ENCODE peak calls at places on chromosomes 5 and 9, in five cellular contexts. I is uterus, L is Peyer's patch, Q is heart left ventricle, K is psoas muscle. G is an unnamed sample.

GRCh38 chr5:125342938-125343401 is 596.5 kb upstream of the ZNF608 start:
- DNase-seq in I (no peak), L (no peak), Q (no peak), K (no peak), G (no peak)

GRCh38 chr5:82334856-82335255 is 56.7 kb upstream of the RPS23 start:
- DNase-seq in I (no peak), L (no peak), Q (no peak), K (no peak), G (no peak)

GRCh38 chr9:87713278-87713989 is 12.5 kb upstream of the CTSL start:
- DNase-seq in I (peak; percentile 92), L (no peak), Q (peak; percentile 86), K (peak; percentile 93), G (no peak)

GRCh38 chr9:136545065-136545965 is 533 bp downstream of the NOTCH1 start:
- DNase-seq in I (peak; percentile 57), L (peak; percentile 52), Q (no peak), K (no peak), G (peak; percentile 75)

GRCh38 chr9:14677396-14677795 is 15.8 kb downstream of the ZDHHC21 start:
- DNase-seq in I (no peak), L (no peak), Q (no peak), K (no peak), G (no peak)

GRCh38 chr9:14512942-14513341 is 180.3 kb downstream of the ZDHHC21 start:
- DNase-seq in I (no peak), L (no peak), Q (no peak), K (no peak), G (no peak)

GRCh38 chr9:21585756-21586752 is 103.9 kb upstream of the IFNE start:
- DNase-seq in I (no peak), L (no peak), Q (no peak), K (no peak), G (no peak)

GRCh38 chr9:90970603-90971002 is 169.0 kb downstream of the SYK start:
- DNase-seq in I (no peak), L (no peak), Q (no peak), K (no peak), G (no peak)

GRCh38 chr5:132773601-132774355 is 3.3 kb downstream of the SEPTIN8 start:
- DNase-seq in I (no peak), L (no peak), Q (no peak), K (no peak), G (no peak)

GRCh38 chr5:115873392-115873791 is 31.7 kb downstream of the AP3S1 start:
- DNase-seq in I (no peak), L (no peak), Q (no peak), K (no peak), G (no peak)

GRCh38 chr9:20898885-20899554 is 132.4 kb downstream of the HACD4 start:
- DNase-seq in I (no peak), L (no peak), Q (no peak), K (no peak), G (no peak)

GRCh38 chr9:81321551-81321950 is 367.8 kb downstream of the TLE1 start:
- DNase-seq in I (no peak), L (no peak), Q (no peak), K (no peak), G (no peak)

GRCh38 chr5:76443399-76443798 is 40.3 kb downstream of the IQGAP2 start:
- DNase-seq in I (no peak), L (no peak), Q (no peak), K (no peak), G (no peak)

GRCh38 chr5:79843450-79844388 is 147.3 kb downstream of the MTX3 start:
- DNase-seq in I (no peak), L (no peak), Q (no peak), K (no peak), G (no peak)

GRCh38 chr9:35729700-35730485 is 2.1 kb downstream of the TLN1 start:
- DNase-seq in I (no peak), L (peak; percentile 50), Q (peak; percentile 83), K (peak; percentile 73), G (no peak)

GRCh38 chr5:96963267-96963666 is 27.4 kb downstream of the LNPEP start:
- DNase-seq in I (peak; percentile 46), L (peak; percentile 41), Q (no peak), K (peak; percentile 76), G (peak; percentile 30)

GRCh38 chr5:15956622-15957021 is 223.0 kb downstream of the MARCHF11 start:
- DNase-seq in I (no peak), L (no peak), Q (no peak), K (no peak), G (no peak)

GRCh38 chr5:54930736-54931135 is 54.7 kb downstream of the ESM1 start:
- DNase-seq in I (no peak), L (no peak), Q (no peak), K (no peak), G (no peak)

GRCh38 chr9:129266536-129266935 is 88.5 kb upstream of the IER5L start:
- DNase-seq in I (no peak), L (no peak), Q (no peak), K (no peak), G (no peak)

GRCh38 chr5:94102849-94103248 is 361.4 kb upstream of the POU5F2 start:
- DNase-seq in I (no peak), L (no peak), Q (no peak), K (no peak), G (no peak)

GRCh38 chr5:37839441-37840035 is 303 bp downstream of the GDNF start:
- DNase-seq in I (peak; percentile 50), L (no peak), Q (peak; percentile 76), K (peak; percentile 78), G (peak; percentile 7)

GRCh38 chr5:94707359-94707758 is 88.9 kb downstream of the SLF1 start:
- DNase-seq in I (no peak), L (no peak), Q (no peak), K (no peak), G (no peak)

GRCh38 chr5:101678494-101679193 is 617.4 kb downstream of the SLCO4C1 start:
- DNase-seq in I (peak; percentile 16), L (peak; percentile 28), Q (no peak), K (no peak), G (peak; percentile 4)

GRCh38 chr9:109602987-109603386 is 104.9 kb upstream of the PTPN3 start:
- DNase-seq in I (no peak), L (no peak), Q (no peak), K (no peak), G (no peak)

GRCh38 chr9:17669206-17669605 is 90.3 kb downstream of the SH3GL2 start:
- DNase-seq in I (no peak), L (no peak), Q (no peak), K (no peak), G (no peak)

GRCh38 chr9:132745911-132746709 is 75.8 kb downstream of the GTF3C4 start:
- DNase-seq in I (no peak), L (no peak), Q (no peak), K (no peak), G (no peak)

GRCh38 chr5:132501961-132502931 is 11.7 kb upstream of the IRF1 start:
- DNase-seq in I (no peak), L (no peak), Q (no peak), K (no peak), G (no peak)

GRCh38 chr9:110141118-110141797 is 66.7 kb downstream of the C9orf152 start:
- DNase-seq in I (peak; percentile 73), L (no peak), Q (no peak), K (no peak), G (no peak)

GRCh38 chr5:122907238-122907637 is 61.8 kb downstream of the SNX24 start:
- DNase-seq in I (no peak), L (no peak), Q (no peak), K (no peak), G (no peak)

GRCh38 chr9:134265078-134265477 is 61.2 kb upstream of the RXRA start:
- DNase-seq in I (no peak), L (no peak), Q (no peak), K (no peak), G (no peak)

GRCh38 chr9:134266418-134266817 is 59.8 kb upstream of the RXRA start:
- DNase-seq in I (no peak), L (no peak), Q (no peak), K (no peak), G (no peak)

GRCh38 chr9:134268308-134268724 is 57.9 kb upstream of the RXRA start:
- DNase-seq in I (no peak), L (peak; percentile 81), Q (no peak), K (no peak), G (peak; percentile 66)

GRCh38 chr9:134264169-134264568 is 62.1 kb upstream of the RXRA start:
- DNase-seq in I (no peak), L (no peak), Q (no peak), K (no peak), G (no peak)

GRCh38 chr9:134267305-134268265 is 58.7 kb upstream of the RXRA start:
- DNase-seq in I (no peak), L (no peak), Q (no peak), K (no peak), G (no peak)
- TF ChIP-seq CTCF in I (no peak), L (no peak), Q (no peak), K (no peak), G (peak; percentile 35)

GRCh38 chr5:141234109-141234508 is 11.0 kb downstream of the PCDHB14 start:
- DNase-seq in I (no peak), L (no peak), Q (no peak), K (no peak), G (no peak)
- H3K27me3 ChIP-seq in I (no peaks in the 10 kb centered on the region), L (no peaks in the 10 kb centered on the region), Q (no peaks in the 10 kb centered on the region), K (no peaks in the 10 kb centered on the region), G (no peaks in the 10 kb centered on the region)

GRCh38 chr5:135036405-135036804 is 2.4 kb upstream of the PITX1 start:
- DNase-seq in I (no peak), L (no peak), Q (peak; percentile 11), K (peak; percentile 40), G (no peak)

GRCh38 chr5:135033866-135034185 is 202 bp downstream of the PITX1 start:
- DNase-seq in I (no peak), L (no peak), Q (peak; percentile 37), K (no peak), G (no peak)

GRCh38 chr5:135034186-135034962 is at the start of gene PITX1:
- DNase-seq in I (no peak), L (no peak), Q (peak; percentile 44), K (peak; percentile 92), G (no peak)

GRCh38 chr5:135035678-135036030 is 1.6 kb upstream of the PITX1 start:
- DNase-seq in I (no peak), L (no peak), Q (peak; percentile 41), K (peak; percentile 42), G (no peak)

DNA sequence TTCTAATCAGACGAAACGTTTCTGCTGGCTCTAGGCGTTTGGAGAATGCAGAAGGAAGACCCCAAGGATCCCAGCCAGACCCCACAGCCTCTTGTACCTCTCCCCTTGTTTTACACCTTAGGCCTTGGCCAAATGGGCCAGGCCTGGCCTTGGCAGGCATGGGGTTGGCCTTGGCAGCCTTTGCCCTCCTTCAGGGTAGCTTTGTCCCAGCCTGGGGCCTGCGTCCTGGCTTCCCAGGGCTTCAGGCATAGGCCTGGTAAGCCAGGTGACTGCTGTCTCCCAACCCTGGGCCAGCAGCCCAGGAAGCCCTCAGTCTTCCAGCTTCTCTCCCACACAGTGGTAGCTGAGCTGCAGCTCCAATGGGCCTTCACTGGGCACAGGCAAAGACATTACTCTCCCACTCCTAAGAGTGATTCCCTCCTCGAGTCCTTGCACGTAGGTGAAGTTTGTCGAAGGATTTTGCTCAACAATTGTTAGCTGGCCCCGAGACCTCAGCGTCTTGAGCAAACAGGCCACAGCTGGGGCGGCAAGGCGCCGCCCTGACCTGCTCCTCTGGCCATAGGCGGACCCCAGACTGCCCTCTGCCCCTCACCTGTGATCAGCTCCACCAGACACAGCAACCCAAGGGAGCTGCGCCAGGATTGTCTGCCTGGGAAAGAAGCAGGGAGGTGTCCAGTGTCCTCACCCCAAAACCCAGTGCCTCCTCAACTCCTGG is 1.1 kb upstream of the PITX1 start:
- DNase-seq in I (no peak), L (no peak), Q (peak; percentile 16), K (peak; percentile 71), G (no peak)
- H3K4me3 ChIP-seq in I (no peak overlapping the region), L (no peak overlapping the region), Q (no peak overlapping the region), K (peak overlapping the region; percentile 85), G (no peak overlapping the region)

GRCh38 chr9:101458955-101459631 is 23.5 kb upstream of the ALDOB start:
- DNase-seq in I (no peak), L (no peak), Q (no peak), K (no peak), G (peak; percentile 31)
- TF ChIP-seq CTCF in I (peak; percentile 79), L (peak; percentile 83), Q (peak; percentile 57), K (peak; percentile 79), G (peak; percentile 73)

G was measured in GM06990.